ENCODE peak calls at places on chromosomes 6 and 20, in eight cellular contexts. X is lower leg skin, O is kidney, I is AG04449, B is breast epithelium, G is coronary artery, N is Caco-2, A is HepG2. T is an unnamed sample.

GRCh38 chr6:33826537-33826936 is 22.7 kb upstream of the MLN start:
- DNase-seq in X (no peak), O (no peak), I (no peak), B (no peak), G (no peak), N (no peak), A (no peak), T (no peak)

GRCh38 chr6:17427062-17427461 is 33.7 kb downstream of the CAP2 start:
- DNase-seq in X (no peak), O (no peak), I (no peak), B (no peak), G (no peak), N (no peak), A (no peak), T (no peak)

GRCh38 chr6:13089296-13089994 is 238.9 kb downstream of the TBC1D7 start:
- DNase-seq in X (no peak), O (no peak), I (no peak), B (no peak), G (no peak), N (no peak), A (no peak), T (no peak)

GRCh38 chr20:49279677-49280462 is 2.0 kb upstream of the ZNFX1 start:
- DNase-seq in X (no peak), O (no peak), I (no peak), B (no peak), G (no peak), N (no peak), A (no peak), T (no peak)

GRCh38 chr6:66173587-66173986 is 466.6 kb upstream of the EYS start:
- DNase-seq in X (no peak), O (no peak), I (no peak), B (no peak), G (no peak), N (no peak), A (no peak), T (no peak)

GRCh38 chr20:1526310-1526709 is 31.2 kb downstream of the SIRPD start:
- DNase-seq in X (no peak), O (no peak), I (no peak), B (no peak), G (no peak), N (no peak), A (no peak), T (no peak)

GRCh38 chr6:105832358-105832757 is 253.8 kb upstream of the PRDM1 start:
- DNase-seq in X (no peak), O (no peak), I (no peak), B (no peak), G (no peak), N (no peak), A (no peak), T (no peak)

GRCh38 chr20:61925555-61926252 is 140.0 kb downstream of the TAF4 start:
- DNase-seq in X (no peak), O (peak), I (no peak), B (no peak), G (no peak), N (no peak), A (no peak), T (no peak)

GRCh38 chr6:142174681-142175080 is 27.6 kb downstream of the VTA1 start:
- DNase-seq in X (no peak), O (no peak), I (no peak), B (no peak), G (no peak), N (no peak), A (no peak), T (no peak)

GRCh38 chr6:142883011-142883410 is 62.0 kb downstream of the HIVEP2 start:
- DNase-seq in X (no peak), O (no peak), I (no peak), B (no peak), G (no peak), N (no peak), A (no peak), T (no peak)

GRCh38 chr6:147872002-147872401 is 363.5 kb downstream of the SAMD5 start:
- DNase-seq in X (no peak), O (no peak), I (no peak), B (no peak), G (no peak), N (no peak), A (no peak), T (no peak)

GRCh38 chr20:44187763-44188709 is 1.0 kb upstream of the JPH2 start:
- DNase-seq in X (no peak), O (no peak), I (no peak), B (no peak), G (peak), N (peak), A (no peak), T (no peak)

GRCh38 chr6:32082951-32083350 is 26.2 kb downstream of the TNXB start:
- DNase-seq in X (peak), O (no peak), I (no peak), B (no peak), G (peak), N (no peak), A (no peak), T (peak)

GRCh38 chr6:150656156-150656555 is 56.5 kb downstream of the PLEKHG1 start:
- DNase-seq in X (no peak), O (no peak), I (no peak), B (no peak), G (no peak), N (no peak), A (no peak), T (no peak)

GRCh38 chr6:84568971-84569370 is 195.4 kb downstream of the TBX18 start:
- DNase-seq in X (no peak), O (no peak), I (no peak), B (no peak), G (no peak), N (no peak), A (no peak), T (peak)

GRCh38 chr20:496126-496696 is 33.9 kb upstream of the TBC1D20 start:
- DNase-seq in X (no peak), O (no peak), I (no peak), B (no peak), G (no peak), N (no peak), A (no peak), T (peak)

GRCh38 chr6:121944361-121944760 is 455.1 kb upstream of the HSF2 start:
- DNase-seq in X (no peak), O (no peak), I (no peak), B (no peak), G (no peak), N (no peak), A (no peak), T (no peak)

GRCh38 chr6:122426597-122426996 is 27.1 kb downstream of the HSF2 start:
- DNase-seq in X (no peak), O (no peak), I (no peak), B (no peak), G (no peak), N (no peak), A (no peak), T (no peak)

GRCh38 chr6:1328129-1328528 is 16.2 kb downstream of the FOXQ1 start:
- DNase-seq in X (no peak), O (no peak), I (no peak), B (no peak), G (no peak), N (no peak), A (no peak), T (no peak)

GRCh38 chr6:35522660-35523658 is 10.3 kb upstream of the TULP1 start:
- DNase-seq in X (peak), O (peak), I (no peak), B (peak), G (no peak), N (peak), A (peak), T (peak)

GRCh38 chr6:41577865-41578713 is 31.9 kb downstream of the FOXP4 start:
- DNase-seq in X (no peak), O (no peak), I (no peak), B (peak), G (no peak), N (no peak), A (peak), T (no peak)

GRCh38 chr6:5260661-5261544 is at the start of the genes FARS2 and LYRM4:
- DNase-seq in X (peak), O (peak), I (no peak), B (peak), G (peak), N (peak), A (peak), T (peak)

GRCh38 chr6:5271926-5272325 is 10.6 kb downstream of the FARS2 start:
- DNase-seq in X (no peak), O (no peak), I (no peak), B (no peak), G (no peak), N (no peak), A (no peak), T (no peak)

GRCh38 chr6:5261545-5262109 is 314 bp downstream of the FARS2 start:
- DNase-seq in X (no peak), O (no peak), I (no peak), B (no peak), G (no peak), N (no peak), A (no peak), T (no peak)

GRCh38 chr6:5270093-5270680 is 8.9 kb downstream of the FARS2 start:
- DNase-seq in X (no peak), O (no peak), I (no peak), B (no peak), G (no peak), N (no peak), A (no peak), T (no peak)

GRCh38 chr6:5266423-5266822 is 5.1 kb downstream of the FARS2 start:
- DNase-seq in X (no peak), O (no peak), I (no peak), B (no peak), G (no peak), N (no peak), A (no peak), T (no peak)
- TF ChIP-seq CTCF in X (no peak), O (no peak), I (no peak), B (no peak), G (no peak), N (no peak), A (no peak), T (no peak)

DNA sequence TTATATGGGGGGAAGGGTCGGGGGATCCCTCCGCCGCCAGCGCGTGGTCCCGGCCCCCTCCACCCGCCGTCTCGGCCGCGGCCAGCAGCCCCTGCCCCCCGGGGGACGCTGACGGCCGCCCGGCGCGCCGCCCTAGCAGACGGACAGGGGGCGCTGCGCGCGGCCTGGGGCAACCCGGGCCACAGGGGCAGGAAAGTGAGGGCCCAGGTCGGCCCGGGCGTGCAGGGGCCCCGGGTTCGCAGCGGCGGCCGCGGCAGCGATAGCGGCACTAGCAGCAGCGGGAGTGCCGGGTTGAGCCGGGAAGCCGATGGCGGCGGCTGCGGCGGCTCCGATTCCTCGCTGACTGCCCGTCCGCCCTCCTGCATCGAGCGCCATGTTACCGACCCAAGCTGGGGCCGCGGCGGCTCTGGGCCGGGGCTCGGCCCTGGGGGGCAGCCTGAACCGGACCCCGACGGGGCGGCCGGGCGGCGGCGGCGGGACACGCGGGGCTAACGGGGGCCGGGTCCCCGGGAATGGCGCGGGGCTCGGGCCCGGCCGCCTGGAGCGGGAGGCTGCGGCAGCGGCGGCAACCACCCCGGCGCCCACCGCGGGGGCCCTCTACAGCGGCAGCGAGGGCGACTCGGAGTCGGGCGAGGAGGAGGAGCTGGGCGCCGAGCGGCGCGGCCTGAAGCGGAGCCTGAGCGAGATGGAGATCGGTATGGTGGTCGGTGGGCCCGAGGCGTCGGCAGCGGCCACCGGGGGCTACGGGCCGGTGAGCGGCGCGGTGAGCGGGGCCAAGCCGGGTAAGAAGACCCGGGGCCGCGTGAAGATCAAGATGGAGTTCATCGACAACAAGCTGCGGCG is 436 bp downstream of the SRF start:
- DNase-seq in X (peak), O (peak), I (no peak), B (no peak), G (no peak), N (no peak), A (no peak), T (no peak)
- TF ChIP-seq CTCF in X (no peak), O (peak), I (peak), B (no peak), G (peak), N (peak), A (peak), T (peak)

GRCh38 chr6:117396228-117396627 is 29.5 kb downstream of the ROS1 start:
- DNase-seq in X (no peak), O (no peak), I (no peak), B (no peak), G (no peak), N (no peak), A (peak), T (no peak)

GRCh38 chr6:117399126-117399525 is 26.6 kb downstream of the ROS1 start:
- DNase-seq in X (no peak), O (no peak), I (no peak), B (no peak), G (no peak), N (no peak), A (no peak), T (no peak)

GRCh38 chr6:117397536-117398227 is 28.1 kb downstream of the ROS1 start:
- DNase-seq in X (no peak), O (no peak), I (no peak), B (no peak), G (no peak), N (no peak), A (no peak), T (no peak)

GRCh38 chr6:117401799-117402198 is 23.9 kb downstream of the ROS1 start:
- DNase-seq in X (no peak), O (no peak), I (no peak), B (no peak), G (no peak), N (no peak), A (no peak), T (no peak)

DNA sequence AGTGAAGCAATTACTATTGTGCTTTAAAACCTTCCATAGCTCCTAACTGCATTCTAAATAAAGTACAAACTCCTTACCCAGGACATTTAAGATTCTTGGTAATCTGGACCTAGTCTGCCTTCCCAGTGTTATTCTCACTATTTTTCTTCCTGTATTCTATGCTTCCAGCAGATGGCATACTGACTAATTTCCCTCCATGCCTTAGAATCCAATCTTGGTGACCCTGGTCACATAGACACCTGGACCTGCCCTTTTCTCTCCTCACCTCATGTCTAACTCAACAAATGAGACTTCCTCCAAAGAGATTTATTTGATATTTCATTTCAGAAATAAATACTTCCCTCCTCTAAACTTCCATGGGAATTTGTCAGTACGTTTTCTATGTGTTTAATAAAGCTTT is 25.8 kb downstream of the ROS1 start:
- DNase-seq in X (no peak), O (no peak), I (no peak), B (no peak), G (no peak), N (no peak), A (peak), T (no peak)
- TF ChIP-seq CTCF in X (no peak), O (peak), I (peak), B (no peak), G (no peak), N (peak), A (peak), T (peak)

DNA sequence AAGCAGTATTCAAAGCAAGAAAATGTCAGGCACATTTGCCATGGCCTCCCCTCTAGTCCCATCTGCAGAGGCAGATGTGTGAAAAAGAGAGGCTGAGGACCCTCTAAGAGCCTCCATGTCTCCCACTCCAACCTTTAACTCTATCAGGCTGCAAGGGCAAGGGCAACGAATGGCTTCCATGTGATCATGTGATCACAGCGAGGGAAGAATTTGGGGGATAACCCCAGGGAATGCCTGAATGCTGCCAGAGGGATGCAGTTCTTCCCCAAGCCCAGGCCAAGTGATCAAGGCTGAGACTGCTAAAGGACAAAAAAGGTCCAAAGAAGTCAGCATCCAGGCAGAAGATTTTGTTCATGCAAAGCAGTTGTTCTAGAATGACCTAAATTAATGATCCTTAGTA is 4.9 kb downstream of the CHD6 start:
- DNase-seq in X (no peak), O (no peak), I (no peak), B (no peak), G (no peak), N (no peak), A (no peak), T (no peak)
- TF ChIP-seq CTCF in X (no peak), O (no peak), I (no peak), B (no peak), G (no peak), N (no peak), A (no peak), T (no peak)